ENCODE peak calls at places on chromosomes 16 and 17, in four cellular contexts. N, Q, V and T are unnamed samples.

GRCh38 chr17:48759288-48759687 is 30.7 kb upstream of the HOXB13 start:
- DNase-seq in N (no peak), Q (no peak), V (no peak), T (no peak)

GRCh38 chr16:19583665-19584300 is 28.3 kb downstream of the VPS35L start:
- DNase-seq in V (no peak), Q (peak), N (no peak), T (peak)

GRCh38 chr16:21161211-21161610 is 2.7 kb downstream of the LDAF1 start:
- DNase-seq in V (no peak), N (no peak), Q (no peak), T (no peak)

GRCh38 chr16:59905628-59906027 is 1171.5 kb upstream of the GOT2 start:
- DNase-seq in V (no peak), N (no peak), Q (no peak), T (no peak)

GRCh38 chr17:76524598-76525512 is 12.7 kb downstream of the CYGB start:
- DNase-seq in N (no peak), V (no peak), Q (no peak), T (no peak)

GRCh38 chr17:35433075-35433894 is 985 bp upstream of the SLFN12 start:
- DNase-seq in V (peak), Q (peak), N (peak), T (no peak)

GRCh38 chr16:63467513-63467912 is 1431.3 kb upstream of the CDH8 start:
- DNase-seq in N (no peak), Q (no peak), V (no peak), T (no peak)

GRCh38 chr16:66064811-66065530 is 301.5 kb upstream of the CDH5 start:
- DNase-seq in Q (no peak), V (no peak), N (no peak), T (no peak)

GRCh38 chr17:8128125-8128784 is 4.3 kb upstream of the HES7 start:
- DNase-seq in V (no peak), Q (no peak), N (no peak), T (no peak)

GRCh38 chr16:21184834-21185233 is 26.4 kb downstream of the LDAF1 start:
- DNase-seq in Q (no peak), N (no peak), V (no peak), T (no peak)

GRCh38 chr17:44688675-44689491 is 693 bp downstream of the CCDC43 start:
- DNase-seq in N (no peak), V (no peak), Q (peak), T (peak)

GRCh38 chr16:50600582-50601283 is 52.5 kb downstream of the NKD1 start:
- DNase-seq in V (no peak), Q (no peak), N (no peak), T (no peak)

GRCh38 chr17:1107777-1108559 is 71.8 kb downstream of the ABR start:
- DNase-seq in N (peak), Q (no peak), V (no peak), T (no peak)

GRCh38 chr16:20799599-20799998 is 6.7 kb downstream of the ERI2 start:
- DNase-seq in V (no peak), Q (peak), N (no peak), T (peak)

GRCh38 chr16:15952265-15952711 is 2.9 kb downstream of the ABCC1 start:
- DNase-seq in Q (no peak), N (no peak), V (no peak), T (no peak)

GRCh38 chr16:67470314-67470713 is 10.6 kb downstream of the ATP6V0D1 start:
- DNase-seq in N (no peak), Q (no peak), V (no peak), T (no peak)

GRCh38 chr16:23466162-23466885 is 13.3 kb upstream of the COG7 start:
- DNase-seq in V (no peak), Q (no peak), N (no peak), T (no peak)

DNA sequence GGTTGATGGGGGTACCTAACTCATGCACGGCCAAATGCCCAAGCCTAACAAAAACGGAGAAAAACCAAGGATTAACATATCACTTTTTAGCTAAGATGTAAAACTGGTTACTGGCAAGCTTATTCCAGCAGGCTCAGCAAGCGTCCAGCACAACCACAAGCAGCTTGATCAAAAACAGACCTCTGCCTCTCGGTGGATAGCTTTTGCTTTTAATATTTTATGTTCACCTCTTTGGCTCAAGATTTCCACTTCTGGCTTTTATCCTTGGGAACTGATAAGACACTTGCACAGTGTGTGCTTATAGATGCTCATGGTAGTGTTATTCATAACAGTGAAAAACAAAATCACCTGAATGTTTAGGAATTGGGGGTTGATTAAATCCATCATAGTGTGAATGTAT is 206.9 kb upstream of the CACNG5 start:
- DNase-seq in Q (peak), V (no peak), N (no peak), T (no peak)
- H3K27ac ChIP-seq in Q (no peak), V (no peak), N (no peak), T (no peak)

GRCh38 chr16:83967838-83968482 is at the start of gene NECAB2:
- DNase-seq in V (no peak), Q (peak), N (peak), T (peak)

GRCh38 chr16:83969771-83970429 is 1.9 kb downstream of the NECAB2 start:
- DNase-seq in N (no peak), Q (no peak), V (no peak), T (no peak)

GRCh38 chr16:83968891-83969672 is 1.0 kb downstream of the NECAB2 start:
- DNase-seq in Q (no peak), V (no peak), N (no peak), T (no peak)

GRCh38 chr16:83967091-83967490 is 953 bp upstream of the NECAB2 start:
- DNase-seq in N (no peak), Q (no peak), V (no peak), T (no peak)

GRCh38 chr16:83968483-83968865 is 430 bp downstream of the NECAB2 start:
- DNase-seq in N (no peak), V (no peak), Q (peak), T (no peak)
- H3K4me2 ChIP-seq in N (peak), V (no peak), Q (peak), T (no peak)

DNA sequence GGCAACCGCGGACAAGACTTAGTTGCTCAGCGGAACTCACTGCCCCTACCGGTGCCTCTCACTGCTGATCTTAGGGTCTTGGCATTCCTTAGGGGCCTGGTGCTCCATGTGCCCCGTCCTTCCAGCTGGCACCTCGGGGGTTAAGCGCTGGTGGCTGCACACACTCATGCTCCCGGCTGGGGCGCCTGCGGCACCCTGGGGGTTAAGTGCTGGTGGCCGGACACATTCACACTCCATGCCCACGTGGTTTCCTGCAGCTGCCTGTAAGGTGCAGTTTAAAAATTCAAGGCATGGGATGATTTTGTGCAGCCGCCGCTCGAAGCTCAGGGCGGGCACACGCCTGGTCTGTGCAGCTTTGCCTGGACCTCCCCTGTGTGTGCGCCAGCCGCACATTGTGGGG is 45.1 kb downstream of the BAIAP2 start:
- DNase-seq in N (no peak), V (no peak), Q (no peak), T (no peak)
- H3K27ac ChIP-seq in N (no peak), V (no peak), Q (no peak), T (no peak)

GRCh38 chr17:81567191-81567590 is 15.0 kb upstream of the FAAP100 start:
- DNase-seq in N (no peak), Q (no peak), V (no peak), T (no peak)
- H3K4me2 ChIP-seq in N (no peak), Q (peak), V (no peak), T (no peak)

GRCh38 chr17:2179615-2180295 is 123.8 kb downstream of the SMG6 start:
- DNase-seq in N (no peak), V (no peak), Q (peak), T (no peak)

GRCh38 chr17:2180768-2181167 is 122.8 kb downstream of the SMG6 start:
- DNase-seq in N (no peak), V (no peak), Q (no peak), T (no peak)

GRCh38 chr17:2184993-2185931 is 118.3 kb downstream of the SMG6 start:
- DNase-seq in V (no peak), Q (no peak), N (no peak), T (no peak)

GRCh38 chr17:2181206-2181983 is 122.2 kb downstream of the SMG6 start:
- DNase-seq in V (no peak), Q (peak), N (no peak), T (no peak)

DNA sequence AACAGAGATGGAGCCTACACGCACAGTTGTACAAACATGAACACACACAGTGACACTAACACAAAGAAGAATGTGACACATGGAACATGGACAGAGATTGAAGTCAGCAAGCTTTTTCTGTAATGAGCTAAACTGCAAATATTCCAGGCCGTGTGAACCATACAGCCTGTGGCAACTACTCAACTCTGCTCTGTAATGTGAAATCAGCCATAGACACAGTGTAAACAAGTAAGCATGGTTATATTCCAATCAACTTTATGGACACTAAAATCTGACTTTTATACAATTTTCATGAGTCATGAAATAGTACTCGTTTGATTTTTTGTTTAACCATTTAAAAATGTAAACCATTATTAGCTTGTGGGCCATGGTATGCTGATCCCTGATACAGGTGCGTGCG is 120.2 kb downstream of the SMG6 start:
- DNase-seq in V (no peak), Q (no peak), N (no peak), T (no peak)
- H3K27ac ChIP-seq in V (no peak), Q (no peak), N (no peak), T (no peak)

GRCh38 chr17:58248955-58249269 is 10.5 kb downstream of the LPO start:
- DNase-seq in N (no peak), V (no peak), Q (no peak), T (no peak)

GRCh38 chr17:58247511-58248363 is 9.4 kb downstream of the LPO start:
- DNase-seq in V (no peak), Q (no peak), N (no peak), T (no peak)

GRCh38 chr17:58250344-58251011 is 12.1 kb downstream of the LPO start:
- DNase-seq in N (peak), Q (no peak), V (no peak), T (no peak)

GRCh38 chr17:58252141-58252540 is 13.8 kb downstream of the LPO start:
- DNase-seq in Q (peak), V (no peak), N (peak), T (no peak)

DNA sequence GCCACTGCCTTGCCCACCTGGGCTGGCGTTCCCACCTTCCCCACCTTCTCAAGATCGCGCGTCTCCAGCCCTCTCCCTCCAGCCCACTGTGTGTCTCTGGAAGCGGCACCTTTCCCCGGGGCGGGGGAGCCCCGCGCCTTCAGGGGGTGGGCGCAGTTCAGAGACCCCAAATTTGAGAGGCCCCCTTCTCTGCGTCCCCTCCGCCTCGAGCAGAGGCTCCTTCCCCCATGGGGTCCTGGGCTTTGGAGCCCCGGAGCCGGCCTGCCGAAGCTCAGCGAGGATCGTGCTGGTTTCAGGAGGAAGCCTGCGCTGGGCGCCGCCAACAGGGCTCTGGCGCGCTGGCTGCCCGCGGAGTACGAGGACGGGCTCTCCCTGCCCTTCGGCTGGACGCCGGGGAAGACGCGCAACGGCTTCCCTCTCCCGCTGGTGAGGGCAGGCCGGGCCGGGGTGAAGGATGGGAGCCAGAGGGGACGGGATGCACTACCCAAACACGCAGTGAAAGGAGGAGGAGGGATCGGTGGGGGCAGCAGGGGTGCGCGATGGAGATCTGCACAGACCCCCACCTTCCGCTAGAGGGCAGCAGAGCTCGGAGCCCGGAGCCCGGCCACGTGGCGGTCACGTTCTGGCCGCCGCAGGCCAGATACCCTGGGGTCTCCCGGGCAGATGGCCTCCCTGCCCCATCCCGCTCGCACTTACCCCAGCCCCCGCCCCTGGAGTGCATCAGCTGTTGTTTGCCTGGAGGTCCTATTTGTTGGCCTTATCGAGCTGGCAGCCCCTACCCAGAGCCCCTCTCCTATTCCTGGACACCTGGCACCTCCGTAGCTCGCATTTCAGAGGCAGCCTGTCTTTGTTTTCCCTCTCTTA is 11.1 kb downstream of the LPO start:
- DNase-seq in Q (peak), V (peak), N (peak), T (peak)
- H3K4me2 ChIP-seq in Q (peak), V (no peak), N (peak), T (no peak)

GRCh38 chr17:51427259-51428255 is 167.2 kb downstream of the UTP18 start:
- DNase-seq in Q (no peak), N (no peak), V (peak), T (no peak)
- H3K27ac ChIP-seq in Q (no peak), N (no peak), V (peak), T (no peak)

GRCh38 chr17:42329025-42329976 is 41.0 kb downstream of the STAT5A start:
- DNase-seq in V (no peak), N (peak), Q (no peak), T (no peak)
- H3K4me2 ChIP-seq in V (no peak), N (peak), Q (no peak), T (no peak)

DNA sequence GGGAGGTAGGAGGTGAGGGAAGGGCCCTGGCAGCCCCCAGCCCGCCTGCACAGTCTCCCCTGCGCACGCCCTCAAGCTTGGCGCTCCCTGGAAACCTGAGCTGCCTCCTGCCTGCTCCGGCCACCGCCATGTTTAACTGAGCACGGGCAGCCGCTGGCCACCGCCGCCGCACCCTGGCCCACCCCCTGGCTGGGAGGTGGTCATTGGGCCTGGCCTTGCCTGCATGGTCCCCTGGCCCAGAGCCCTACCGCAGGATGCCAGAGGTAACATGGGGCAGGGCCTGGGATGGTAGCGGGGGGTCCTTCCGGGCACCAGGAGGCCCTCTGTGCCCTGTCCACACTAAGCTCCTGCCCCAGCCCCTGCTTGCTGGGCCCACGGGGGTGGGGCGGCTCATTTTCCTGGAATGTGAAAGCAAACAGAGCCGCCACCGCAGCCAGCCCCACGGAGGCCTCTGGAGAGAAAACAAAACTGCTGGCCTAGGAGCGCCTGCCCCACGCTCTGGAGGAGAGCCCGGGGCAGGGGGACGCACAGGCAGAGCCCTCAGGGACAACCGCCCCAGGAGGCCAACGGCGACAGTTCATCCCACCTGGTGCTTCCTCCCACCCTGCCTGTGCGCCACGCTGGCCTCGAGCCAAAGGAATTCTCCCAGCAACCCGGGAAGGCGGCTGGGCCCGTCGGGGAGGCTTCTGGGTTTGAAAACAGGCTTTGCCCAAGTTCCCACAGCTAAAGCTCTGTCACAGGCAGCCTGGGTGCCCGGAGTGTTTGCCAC is 8.9 kb downstream of the NHERF2 start:
- DNase-seq in Q (peak), V (no peak), N (peak), T (no peak)
- H3K27ac ChIP-seq in Q (peak), V (no peak), N (no peak), T (no peak)

GRCh38 chr17:9287301-9287700 is 266.0 kb downstream of the NTN1 start:
- DNase-seq in V (no peak), N (no peak), Q (no peak), T (no peak)

GRCh38 chr17:9292563-9292941 is 271.2 kb downstream of the NTN1 start:
- DNase-seq in V (no peak), Q (no peak), N (no peak), T (no peak)

GRCh38 chr17:9294661-9295210 is 273.4 kb downstream of the NTN1 start:
- DNase-seq in N (no peak), Q (no peak), V (no peak), T (no peak)

GRCh38 chr17:9291912-9292562 is 270.7 kb downstream of the NTN1 start:
- DNase-seq in N (peak), Q (peak), V (peak), T (peak)

DNA sequence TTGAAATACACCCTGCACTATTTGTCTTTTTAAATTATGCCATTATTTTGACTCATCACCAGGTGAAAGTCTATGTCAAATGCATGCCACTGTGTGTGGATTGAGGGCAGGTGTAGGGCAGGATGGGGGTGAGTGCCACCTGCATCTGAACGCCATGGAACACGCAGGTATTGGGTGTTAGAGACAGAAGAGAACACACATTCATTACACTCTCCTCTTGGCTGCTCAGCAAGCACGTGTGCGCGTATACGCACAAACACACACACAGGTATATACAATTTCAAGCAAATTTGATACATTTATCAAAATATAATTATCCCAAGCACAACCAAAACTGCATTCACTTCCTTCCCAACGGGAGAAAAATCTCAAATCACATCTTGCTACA is 268.9 kb downstream of the NTN1 start:
- DNase-seq in Q (no peak), N (no peak), V (no peak), T (no peak)
- H3K4me2 ChIP-seq in Q (no peak), N (no peak), V (no peak), T (no peak)